ENCODE peak calls at places on chromosomes 6 and 20, in four cellular contexts. One of them, this sample, is unnamed.

GRCh38 chr6:87663434-87663833 is 38.6 kb downstream of the AKIRIN2 start:
- DNase-seq in left lung: no peak
- DNase-seq in testis: no peak
- DNase-seq in fibroblast of pulmonary artery: no peak
- DNase-seq in this sample: no peak

GRCh38 chr6:89273816-89274215 is 41.3 kb downstream of the GABRR2 start:
- DNase-seq in testis: peak
- DNase-seq in left lung: no peak
- DNase-seq in fibroblast of pulmonary artery: no peak
- DNase-seq in this sample: no peak

GRCh38 chr6:35161265-35161664 is 20.1 kb upstream of the TCP11 start:
- DNase-seq in testis: no peak
- DNase-seq in left lung: no peak
- DNase-seq in fibroblast of pulmonary artery: no peak
- DNase-seq in this sample: no peak

GRCh38 chr20:56663660-56664059 is 34.6 kb downstream of the TFAP2C start:
- DNase-seq in fibroblast of pulmonary artery: no peak
- DNase-seq in testis: no peak
- DNase-seq in left lung: no peak
- DNase-seq in this sample: no peak

GRCh38 chr20:25543068-25543467 is 42.3 kb downstream of the NINL start:
- DNase-seq in left lung: no peak
- DNase-seq in testis: no peak
- DNase-seq in fibroblast of pulmonary artery: peak
- DNase-seq in this sample: no peak

GRCh38 chr6:66328181-66328580 is 621.2 kb upstream of the EYS start:
- DNase-seq in left lung: no peak
- DNase-seq in fibroblast of pulmonary artery: no peak
- DNase-seq in testis: no peak
- DNase-seq in this sample: no peak

GRCh38 chr6:117938324-117938995 is 31.4 kb downstream of the SLC35F1 start:
- DNase-seq in left lung: no peak
- DNase-seq in testis: no peak
- DNase-seq in fibroblast of pulmonary artery: no peak
- DNase-seq in this sample: no peak

GRCh38 chr6:42929928-42930360 is 664 bp downstream of the CNPY3 start:
- DNase-seq in fibroblast of pulmonary artery: peak
- DNase-seq in left lung: peak
- DNase-seq in testis: no peak
- DNase-seq in this sample: peak

GRCh38 chr6:137092018-137092417 is 47.3 kb upstream of the IL20RA start:
- DNase-seq in testis: no peak
- DNase-seq in fibroblast of pulmonary artery: no peak
- DNase-seq in left lung: no peak
- DNase-seq in this sample: no peak

GRCh38 chr6:130070747-130071146 is 52.4 kb downstream of the L3MBTL3 start:
- DNase-seq in left lung: no peak
- DNase-seq in fibroblast of pulmonary artery: no peak
- DNase-seq in testis: no peak
- DNase-seq in this sample: no peak

GRCh38 chr20:8914421-8914820 is 154.5 kb upstream of the PLCB4 start:
- DNase-seq in left lung: no peak
- DNase-seq in testis: no peak
- DNase-seq in fibroblast of pulmonary artery: no peak
- DNase-seq in this sample: no peak

GRCh38 chr6:126633362-126633761 is 293.4 kb downstream of the CENPW start:
- DNase-seq in fibroblast of pulmonary artery: no peak
- DNase-seq in testis: no peak
- DNase-seq in left lung: no peak
- DNase-seq in this sample: no peak

GRCh38 chr20:25258463-25258805 is 10.5 kb downstream of the PYGB start:
- DNase-seq in fibroblast of pulmonary artery: no peak
- DNase-seq in testis: peak
- DNase-seq in left lung: no peak
- DNase-seq in this sample: no peak

GRCh38 chr6:94196891-94197290 is 777.5 kb upstream of the EPHA7 start:
- DNase-seq in testis: no peak
- DNase-seq in fibroblast of pulmonary artery: no peak
- DNase-seq in left lung: no peak
- DNase-seq in this sample: no peak

GRCh38 chr20:44432618-44433577 is 42.8 kb upstream of the TTPAL start:
- DNase-seq in testis: no peak
- DNase-seq in left lung: no peak
- DNase-seq in fibroblast of pulmonary artery: no peak
- DNase-seq in this sample: no peak

DNA sequence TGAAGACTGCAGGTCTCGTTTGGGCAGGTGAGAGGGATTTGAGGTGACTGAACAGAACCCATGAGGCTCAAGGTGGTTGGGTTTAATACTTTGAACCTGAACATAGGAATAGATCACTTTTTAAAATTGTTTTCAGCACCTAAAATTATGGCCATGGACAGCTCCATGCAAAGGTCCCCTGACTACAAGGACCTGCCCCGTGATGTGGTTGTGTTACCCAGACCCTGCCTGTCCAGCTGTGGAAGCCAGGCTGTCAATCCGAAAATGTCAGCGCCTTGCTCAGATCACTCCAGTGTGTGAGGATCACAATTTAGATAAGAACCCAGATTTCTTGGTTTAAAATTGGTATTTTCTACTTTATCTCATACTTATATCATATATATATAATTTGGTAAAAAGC is 23.8 kb upstream of the RPS6KA2 start:
- DNase-seq in left lung: no peak
- DNase-seq in testis: peak
- DNase-seq in fibroblast of pulmonary artery: no peak
- DNase-seq in this sample: no peak
- H3K4me3 ChIP-seq in left lung: no peak
- H3K4me3 ChIP-seq in testis: no peak
- H3K4me3 ChIP-seq in fibroblast of pulmonary artery: no peak
- H3K4me3 ChIP-seq in this sample: no peak

GRCh38 chr6:149483849-149484635 is 772 bp downstream of the ZC3H12D start:
- DNase-seq in testis: no peak
- DNase-seq in left lung: peak
- DNase-seq in fibroblast of pulmonary artery: no peak
- DNase-seq in this sample: no peak
- H3K4me3 ChIP-seq in testis: no peak
- H3K4me3 ChIP-seq in left lung: peak
- H3K4me3 ChIP-seq in fibroblast of pulmonary artery: no peak
- H3K4me3 ChIP-seq in this sample: peak

GRCh38 chr20:63697357-63697867 is 960 bp downstream of the TNFRSF6B start:
- DNase-seq in left lung: no peak
- DNase-seq in testis: no peak
- DNase-seq in fibroblast of pulmonary artery: no peak
- DNase-seq in this sample: no peak

GRCh38 chr20:63699466-63700198 is 3.2 kb downstream of the TNFRSF6B start:
- DNase-seq in fibroblast of pulmonary artery: no peak
- DNase-seq in left lung: no peak
- DNase-seq in testis: no peak
- DNase-seq in this sample: no peak

GRCh38 chr20:63696628-63697356 is at the start of gene TNFRSF6B:
- DNase-seq in fibroblast of pulmonary artery: no peak
- DNase-seq in left lung: no peak
- DNase-seq in testis: no peak
- DNase-seq in this sample: no peak

GRCh38 chr20:63698739-63699465 is 2.5 kb downstream of the TNFRSF6B start:
- DNase-seq in testis: no peak
- DNase-seq in fibroblast of pulmonary artery: peak
- DNase-seq in left lung: no peak
- DNase-seq in this sample: no peak

GRCh38 chr20:63697868-63698545 is 1.6 kb downstream of the TNFRSF6B start:
- DNase-seq in testis: no peak
- DNase-seq in left lung: no peak
- DNase-seq in fibroblast of pulmonary artery: no peak
- DNase-seq in this sample: no peak
- H3K4me3 ChIP-seq in testis: no peak
- H3K4me3 ChIP-seq in left lung: peak
- H3K4me3 ChIP-seq in fibroblast of pulmonary artery: no peak
- H3K4me3 ChIP-seq in this sample: no peak

GRCh38 chr6:33414592-33415271 is 3.2 kb downstream of the CUTA start:
- DNase-seq in testis: no peak
- DNase-seq in fibroblast of pulmonary artery: no peak
- DNase-seq in left lung: no peak
- DNase-seq in this sample: no peak

GRCh38 chr6:33417127-33417902 is 592 bp downstream of the CUTA start:
- DNase-seq in left lung: no peak
- DNase-seq in testis: no peak
- DNase-seq in fibroblast of pulmonary artery: peak
- DNase-seq in this sample: no peak

GRCh38 chr6:33416386-33417126 is 1.4 kb downstream of the CUTA start:
- DNase-seq in testis: no peak
- DNase-seq in left lung: no peak
- DNase-seq in fibroblast of pulmonary artery: no peak
- DNase-seq in this sample: peak

GRCh38 chr6:33413601-33414120 is 2.8 kb downstream of the PHF1 start:
- DNase-seq in left lung: no peak
- DNase-seq in fibroblast of pulmonary artery: no peak
- DNase-seq in testis: no peak
- DNase-seq in this sample: no peak

DNA sequence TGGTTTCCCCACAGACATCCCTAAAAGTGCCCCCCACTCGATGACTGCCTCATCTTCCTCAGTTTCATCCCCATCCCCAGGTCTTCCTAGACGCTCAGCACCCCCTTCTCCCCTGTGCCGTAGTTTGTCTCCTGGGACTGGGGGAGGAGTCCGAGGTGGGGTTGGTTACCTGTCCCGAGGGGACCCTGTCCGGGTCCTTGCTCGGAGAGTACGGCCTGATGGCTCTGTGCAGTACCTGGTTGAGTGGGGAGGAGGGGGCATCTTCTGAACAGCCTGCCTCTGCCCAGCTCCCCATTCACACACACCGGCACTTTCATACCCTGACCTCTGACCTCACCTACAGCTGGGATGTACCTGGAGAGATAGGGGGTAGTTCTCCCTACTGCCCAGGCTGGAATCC is 2.1 kb downstream of the CUTA start:
- DNase-seq in testis: no peak
- DNase-seq in fibroblast of pulmonary artery: no peak
- DNase-seq in left lung: no peak
- DNase-seq in this sample: no peak
- H3K4me3 ChIP-seq in testis: no peak
- H3K4me3 ChIP-seq in fibroblast of pulmonary artery: peak
- H3K4me3 ChIP-seq in left lung: peak
- H3K4me3 ChIP-seq in this sample: peak

DNA sequence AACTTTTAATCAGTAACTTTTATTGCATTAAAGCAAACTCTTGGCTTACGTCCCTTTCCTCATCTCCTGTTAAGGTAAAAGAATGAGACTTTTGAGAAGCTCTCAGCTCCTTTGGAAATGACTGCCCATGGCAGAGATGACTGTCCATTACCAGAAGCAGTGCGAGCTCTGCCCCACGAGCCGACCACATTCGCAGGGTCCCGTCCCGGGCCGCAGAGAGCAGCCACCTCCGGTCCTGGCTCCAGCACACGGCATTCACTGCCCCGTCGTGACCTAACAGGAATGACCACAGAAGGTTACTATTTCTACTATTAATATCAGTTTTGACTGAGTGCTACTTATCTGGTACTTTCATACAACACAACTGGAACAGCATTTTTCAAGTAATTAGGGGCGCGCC is 63.4 kb downstream of the WDR27 start:
- DNase-seq in testis: no peak
- DNase-seq in fibroblast of pulmonary artery: no peak
- DNase-seq in left lung: no peak
- DNase-seq in this sample: no peak
- H3K4me3 ChIP-seq in testis: no peak
- H3K4me3 ChIP-seq in fibroblast of pulmonary artery: no peak
- H3K4me3 ChIP-seq in left lung: no peak
- H3K4me3 ChIP-seq in this sample: no peak

GRCh38 chr20:64261138-64261537 is 5.6 kb downstream of the PCMTD2 start:
- DNase-seq in testis: peak
- DNase-seq in fibroblast of pulmonary artery: peak
- DNase-seq in left lung: no peak
- DNase-seq in this sample: no peak
- H3K4me3 ChIP-seq in testis: no peak
- H3K4me3 ChIP-seq in fibroblast of pulmonary artery: no peak
- H3K4me3 ChIP-seq in left lung: no peak
- H3K4me3 ChIP-seq in this sample: peak

DNA sequence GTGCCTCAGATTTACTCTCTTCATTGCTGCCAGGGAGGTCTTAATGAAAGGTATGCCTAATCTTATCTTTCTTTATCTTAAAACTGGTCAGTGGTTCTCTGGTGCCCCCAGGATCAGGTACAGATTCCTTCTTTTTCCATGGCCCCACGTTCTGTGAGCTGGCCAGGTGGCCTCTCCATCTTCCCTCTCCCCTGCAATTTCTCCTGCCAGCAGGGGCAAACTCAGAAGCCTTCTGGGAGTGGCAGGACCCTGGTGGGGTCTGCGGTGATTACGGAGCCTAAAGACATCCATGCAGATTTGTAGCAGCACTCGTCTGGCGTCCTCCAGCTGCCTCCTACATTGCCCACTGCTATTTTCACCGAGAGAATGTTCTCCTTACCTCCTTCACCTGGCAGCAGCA is 95.8 kb downstream of the CCDC170 start:
- DNase-seq in left lung: no peak
- DNase-seq in fibroblast of pulmonary artery: no peak
- DNase-seq in testis: no peak
- DNase-seq in this sample: no peak
- H3K4me3 ChIP-seq in left lung: no peak
- H3K4me3 ChIP-seq in fibroblast of pulmonary artery: no peak
- H3K4me3 ChIP-seq in testis: no peak
- H3K4me3 ChIP-seq in this sample: no peak

DNA sequence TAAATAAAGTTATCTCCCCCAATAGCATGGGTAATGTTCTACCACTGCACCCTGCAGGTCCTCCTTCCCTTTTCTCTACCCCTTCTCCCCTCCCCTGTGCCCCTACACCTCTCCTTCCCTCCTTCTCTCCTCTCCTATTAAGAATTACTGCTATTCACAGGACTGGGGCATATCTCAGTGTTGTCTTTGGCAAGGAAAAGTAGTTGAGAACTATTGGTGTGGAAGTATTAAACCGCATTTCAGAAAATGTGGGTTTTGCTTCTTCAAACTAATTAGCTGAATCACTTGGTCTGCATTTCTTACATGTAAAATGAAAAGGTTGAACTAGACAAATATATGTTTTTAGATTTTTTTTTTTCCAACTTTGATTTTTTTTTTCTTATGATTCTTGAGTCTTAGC is 296.3 kb downstream of the CDKAL1 start:
- DNase-seq in fibroblast of pulmonary artery: no peak
- DNase-seq in left lung: no peak
- DNase-seq in testis: no peak
- DNase-seq in this sample: no peak
- H3K4me3 ChIP-seq in fibroblast of pulmonary artery: no peak
- H3K4me3 ChIP-seq in left lung: no peak
- H3K4me3 ChIP-seq in testis: no peak
- H3K4me3 ChIP-seq in this sample: no peak

This sample was measured in CD4-positive, CD25-positive, alpha-beta regulatory T cell.